ENCODE peak calls at places on chromosomes 4 and X, in seven cellular contexts. I is A549, E is body of pancreas, R is BE2C, Y is transverse colon, Q is aorta, V is tibial artery. K is an unnamed sample.

GRCh38 chr4:169099775-169100180 is 89.7 kb upstream of the CBR4 start:
- DNase-seq in I (no peak), E (peak; percentile 19), R (no peak), Y (no peak), Q (no peak), V (no peak), K (no peak)

GRCh38 chrX:69237228-69237627 is 72.0 kb upstream of the PJA1 start:
- DNase-seq in I (no peak), E (no peak), R (no peak), Y (no peak), Q (no peak), V (no peak), K (no peak)

GRCh38 chr4:170423137-170423536 is 333.4 kb upstream of the AADAT start:
- DNase-seq in I (no peak), E (no peak), R (no peak), Y (no peak), Q (no peak), V (no peak), K (no peak)

GRCh38 chr4:98614655-98615054 is 43.8 kb downstream of the TSPAN5 start:
- DNase-seq in I (no peak), E (no peak), R (no peak), Y (no peak), Q (no peak), V (no peak), K (no peak)

GRCh38 chr4:142567199-142567598 is 278.9 kb downstream of the INPP4B start:
- DNase-seq in I (peak; percentile 4), E (peak; percentile 11), R (no peak), Y (peak; percentile 35), Q (no peak), V (no peak), K (no peak)

GRCh38 chr4:40940764-40941163 is 191.0 kb downstream of the NSUN7 start:
- DNase-seq in I (no peak), E (no peak), R (no peak), Y (no peak), Q (no peak), V (no peak), K (no peak)

GRCh38 chrX:138745215-138745614 is 33.7 kb upstream of the FGF13 start:
- DNase-seq in I (peak; percentile 2), E (peak; percentile 25), R (peak; percentile 11), Y (no peak), Q (no peak), V (no peak), K (peak; percentile 67)

GRCh38 chrX:134338527-134338926 is 101.5 kb downstream of the CCDC160 start:
- DNase-seq in I (no peak), E (no peak), R (no peak), Y (no peak), Q (no peak), V (no peak), K (no peak)

GRCh38 chr4:99536148-99536728 is 25.4 kb downstream of the C4orf17 start:
- DNase-seq in I (no peak), E (no peak), R (peak; percentile 80), Y (no peak), Q (no peak), V (no peak), K (no peak)

GRCh38 chr4:23369331-23369730 is 520.5 kb downstream of the PPARGC1A start:
- DNase-seq in I (no peak), E (no peak), R (no peak), Y (no peak), Q (no peak), V (no peak), K (no peak)

GRCh38 chrX:9781941-9782340 is 4.3 kb upstream of the SHROOM2 start:
- DNase-seq in I (no peak), E (no peak), R (no peak), Y (no peak), Q (no peak), V (no peak), K (no peak)

GRCh38 chrX:136425996-136426395 is 61.8 kb upstream of the BRS3 start:
- DNase-seq in I (no peak), E (no peak), R (no peak), Y (no peak), Q (no peak), V (no peak), K (no peak)

GRCh38 chr4:15805583-15806517 is 27.7 kb downstream of the CD38 start:
- DNase-seq in I (peak; percentile 17), E (peak; percentile 54), R (peak; percentile 45), Y (no peak), Q (no peak), V (no peak), K (peak; percentile 74)

GRCh38 chr4:129344058-129344457 is 248.1 kb downstream of the C4orf33 start:
- DNase-seq in I (peak; percentile 13), E (peak; percentile 46), R (peak; percentile 47), Y (peak; percentile 31), Q (no peak), V (no peak), K (peak; percentile 43)

GRCh38 chrX:120452131-120452530 is 17.0 kb downstream of the LAMP2 start:
- DNase-seq in I (peak; percentile 8), E (no peak), R (peak; percentile 20), Y (no peak), Q (no peak), V (no peak), K (no peak)

GRCh38 chrX:9746148-9746880 is 19.3 kb downstream of the GPR143 start:
- DNase-seq in I (no peak), E (no peak), R (no peak), Y (no peak), Q (no peak), V (no peak), K (no peak)

DNA sequence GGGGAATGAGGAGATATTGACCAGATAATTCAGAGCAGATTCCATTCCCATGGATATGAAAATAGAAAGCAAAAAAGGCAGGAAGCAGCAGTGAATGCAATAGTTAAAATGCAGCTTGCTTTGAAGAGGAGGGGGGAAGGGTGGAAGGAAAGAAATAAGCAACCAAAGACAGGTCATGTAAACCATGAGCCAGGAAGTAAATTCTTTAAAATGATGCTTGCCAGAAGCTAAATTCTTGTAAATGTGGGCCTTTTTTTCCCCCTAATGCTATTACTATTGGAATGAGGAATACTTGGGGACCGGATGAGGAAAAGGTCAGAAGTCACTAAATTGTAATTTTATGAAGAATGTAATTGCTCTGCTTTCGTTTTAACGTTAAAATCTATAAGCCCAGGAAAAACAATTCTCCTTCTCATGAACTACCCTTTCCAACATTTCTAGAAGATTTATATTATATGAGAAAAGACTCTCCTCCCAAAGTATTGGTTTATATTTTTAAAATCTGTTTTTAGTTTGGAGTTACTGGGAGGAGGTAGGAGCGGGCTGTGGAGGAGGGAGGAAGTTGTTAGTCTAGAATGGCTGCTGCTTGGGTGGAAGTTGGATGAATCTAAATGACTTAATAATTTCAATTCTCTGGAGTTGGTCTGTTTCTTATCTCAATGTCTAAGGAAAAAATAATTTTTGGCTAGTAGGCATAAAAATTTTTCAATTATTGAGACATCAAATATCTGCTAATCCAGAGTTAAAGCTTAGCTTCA is 77.6 kb upstream of the PCDH18 start:
- DNase-seq in I (no peak), E (no peak), R (no peak), Y (no peak), Q (no peak), V (no peak), K (no peak)
- H3K4me3 ChIP-seq in I (no peak overlapping the region), E (no peak overlapping the region), R (no peak overlapping the region), Y (no peak overlapping the region), Q (no peak overlapping the region), V (peak overlapping the region; percentile 21), K (no peak overlapping the region)

DNA sequence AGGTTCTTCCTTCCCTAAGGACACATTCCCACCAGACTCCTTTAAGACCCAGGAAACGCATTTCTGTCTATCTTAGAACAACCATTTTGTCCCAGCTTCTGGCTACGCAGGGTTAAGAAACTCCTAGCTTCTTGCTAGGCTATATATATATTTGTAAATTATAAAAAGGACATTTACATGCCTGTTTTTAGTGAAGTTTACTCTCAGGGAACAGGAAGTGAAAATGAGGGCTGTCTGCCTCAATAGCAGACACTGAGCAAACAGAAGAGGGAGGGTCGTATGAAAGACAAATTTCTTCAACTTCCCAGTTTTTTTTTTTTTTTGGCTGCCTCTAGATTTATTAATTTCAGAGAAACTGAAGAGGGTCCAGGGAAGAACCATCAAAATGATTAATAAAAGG is 9.3 kb upstream of the FRMPD3 start:
- DNase-seq in I (no peak), E (no peak), R (no peak), Y (no peak), Q (no peak), V (no peak), K (no peak)
- H3K4me3 ChIP-seq in I (no peak overlapping the region), E (no peak overlapping the region), R (no peak overlapping the region), Y (no peak overlapping the region), Q (no peak overlapping the region), V (no peak overlapping the region), K (no peak overlapping the region)

GRCh38 chr4:89319756-89320155 is 12.2 kb upstream of the GPRIN3 start:
- DNase-seq in I (no peak), E (no peak), R (no peak), Y (no peak), Q (no peak), V (no peak), K (no peak)

GRCh38 chr4:89314291-89314690 is 6.7 kb upstream of the GPRIN3 start:
- DNase-seq in I (no peak), E (no peak), R (no peak), Y (no peak), Q (no peak), V (no peak), K (no peak)

GRCh38 chr4:89316187-89316586 is 8.6 kb upstream of the GPRIN3 start:
- DNase-seq in I (no peak), E (no peak), R (no peak), Y (no peak), Q (no peak), V (no peak), K (no peak)

GRCh38 chr4:89312066-89312465 is 4.5 kb upstream of the GPRIN3 start:
- DNase-seq in I (no peak), E (no peak), R (no peak), Y (no peak), Q (no peak), V (no peak), K (no peak)

GRCh38 chr4:89316931-89317366 is 9.3 kb upstream of the GPRIN3 start:
- DNase-seq in I (no peak), E (peak; percentile 13), R (no peak), Y (no peak), Q (no peak), V (no peak), K (no peak)
- H3K4me3 ChIP-seq in I (no peak overlapping the region), E (no peak overlapping the region), R (no peak overlapping the region), Y (no peak overlapping the region), Q (no peak overlapping the region), V (no peak overlapping the region), K (no peak overlapping the region)

GRCh38 chr4:105634402-105634801 is 74.1 kb downstream of the INTS12 start:
- DNase-seq in I (no peak), E (no peak), R (no peak), Y (no peak), Q (no peak), V (no peak), K (peak; percentile 50)
- H3K4me3 ChIP-seq in I (no peak overlapping the region), E (no peak overlapping the region), R (no peak overlapping the region), Y (no peak overlapping the region), Q (no peak overlapping the region), V (no peak overlapping the region), K (no peak overlapping the region)

DNA sequence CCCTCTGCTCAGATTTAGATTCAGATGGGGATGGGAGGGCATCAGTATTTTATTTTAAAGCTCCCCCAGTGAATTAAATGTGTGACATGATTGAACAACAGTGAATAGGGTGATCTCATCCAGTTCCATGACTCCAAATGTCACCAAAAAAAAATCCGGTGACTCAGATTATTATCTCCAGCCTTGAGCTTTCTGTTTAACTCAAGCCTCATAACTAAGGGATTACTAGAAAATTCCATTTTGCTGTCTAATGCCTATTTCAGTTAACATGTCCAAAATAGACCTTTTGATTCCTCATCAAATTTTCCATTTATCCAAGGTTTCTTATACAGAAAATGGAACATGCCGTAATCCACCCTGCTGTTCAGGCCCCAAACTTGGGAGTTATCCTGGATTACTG is 121.9 kb upstream of the TMEM47 start:
- DNase-seq in I (no peak), E (no peak), R (no peak), Y (no peak), Q (no peak), V (no peak), K (no peak)
- H3K4me3 ChIP-seq in I (no peak overlapping the region), E (no peak overlapping the region), R (no peak overlapping the region), Y (no peak overlapping the region), Q (no peak overlapping the region), V (no peak overlapping the region), K (no peak overlapping the region)